ENCODE peak calls at places on chromosome 18, in six cellular contexts. One of them, this sample, is unnamed.

GRCh38 chr18:79278896-79279295 is 116.8 kb upstream of the NFATC1 start:
- DNase-seq in A549: no peak
- DNase-seq in GM13977: no peak
- DNase-seq in left ventricle myocardium inferior: no peak
- DNase-seq in fibroblast of mammary gland: no peak
- DNase-seq in glutamatergic neuron: no peak
- DNase-seq in this sample: no peak

GRCh38 chr18:63319383-63320040 is at the start of gene BCL2:
- DNase-seq in glutamatergic neuron: peak
- DNase-seq in fibroblast of mammary gland: peak
- DNase-seq in left ventricle myocardium inferior: peak
- DNase-seq in GM13977: no peak
- DNase-seq in A549: peak
- DNase-seq in this sample: peak

GRCh38 chr18:77811510-77811909 is 561.9 kb downstream of the GALR1 start:
- DNase-seq in GM13977: no peak
- DNase-seq in A549: no peak
- DNase-seq in left ventricle myocardium inferior: no peak
- DNase-seq in fibroblast of mammary gland: peak
- DNase-seq in glutamatergic neuron: no peak
- DNase-seq in this sample: no peak

GRCh38 chr18:27922780-27923179 is 254.2 kb downstream of the CDH2 start:
- DNase-seq in glutamatergic neuron: no peak
- DNase-seq in A549: no peak
- DNase-seq in fibroblast of mammary gland: no peak
- DNase-seq in GM13977: no peak
- DNase-seq in left ventricle myocardium inferior: no peak
- DNase-seq in this sample: no peak

GRCh38 chr18:57175550-57175949 is 28.7 kb downstream of the BOD1L2 start:
- DNase-seq in fibroblast of mammary gland: peak
- DNase-seq in left ventricle myocardium inferior: no peak
- DNase-seq in GM13977: no peak
- DNase-seq in A549: no peak
- DNase-seq in glutamatergic neuron: no peak
- DNase-seq in this sample: no peak

GRCh38 chr18:57429607-57430165 is 5.5 kb upstream of the ONECUT2 start:
- DNase-seq in GM13977: peak
- DNase-seq in A549: no peak
- DNase-seq in left ventricle myocardium inferior: no peak
- DNase-seq in glutamatergic neuron: no peak
- DNase-seq in fibroblast of mammary gland: no peak
- DNase-seq in this sample: peak

GRCh38 chr18:25062720-25063119 is 289.2 kb downstream of the ZNF521 start:
- DNase-seq in fibroblast of mammary gland: no peak
- DNase-seq in glutamatergic neuron: no peak
- DNase-seq in GM13977: no peak
- DNase-seq in left ventricle myocardium inferior: no peak
- DNase-seq in A549: no peak
- DNase-seq in this sample: no peak

GRCh38 chr18:62996552-62996951 is 281.2 kb downstream of the PHLPP1 start:
- DNase-seq in GM13977: no peak
- DNase-seq in glutamatergic neuron: no peak
- DNase-seq in left ventricle myocardium inferior: no peak
- DNase-seq in fibroblast of mammary gland: no peak
- DNase-seq in A549: no peak
- DNase-seq in this sample: no peak

GRCh38 chr18:31557446-31557845 is 34.2 kb upstream of the TTR start:
- DNase-seq in A549: no peak
- DNase-seq in left ventricle myocardium inferior: no peak
- DNase-seq in fibroblast of mammary gland: no peak
- DNase-seq in GM13977: no peak
- DNase-seq in glutamatergic neuron: no peak
- DNase-seq in this sample: no peak

GRCh38 chr18:9058426-9058825 is 44.1 kb upstream of the NDUFV2 start:
- DNase-seq in A549: no peak
- DNase-seq in fibroblast of mammary gland: no peak
- DNase-seq in GM13977: no peak
- DNase-seq in left ventricle myocardium inferior: no peak
- DNase-seq in glutamatergic neuron: no peak
- DNase-seq in this sample: no peak

GRCh38 chr18:28875059-28875458 is 698.1 kb upstream of the CDH2 start:
- DNase-seq in fibroblast of mammary gland: no peak
- DNase-seq in A549: no peak
- DNase-seq in GM13977: no peak
- DNase-seq in glutamatergic neuron: no peak
- DNase-seq in left ventricle myocardium inferior: no peak
- DNase-seq in this sample: no peak

GRCh38 chr18:45998244-45998643 is 31.1 kb upstream of the EPG5 start:
- DNase-seq in A549: no peak
- DNase-seq in GM13977: peak
- DNase-seq in fibroblast of mammary gland: no peak
- DNase-seq in left ventricle myocardium inferior: no peak
- DNase-seq in glutamatergic neuron: no peak
- DNase-seq in this sample: peak

GRCh38 chr18:46001074-46001473 is 33.9 kb upstream of the EPG5 start:
- DNase-seq in fibroblast of mammary gland: no peak
- DNase-seq in GM13977: no peak
- DNase-seq in left ventricle myocardium inferior: no peak
- DNase-seq in glutamatergic neuron: no peak
- DNase-seq in A549: no peak
- DNase-seq in this sample: no peak

GRCh38 chr18:46001892-46002291 is 34.8 kb upstream of the EPG5 start:
- DNase-seq in glutamatergic neuron: no peak
- DNase-seq in A549: no peak
- DNase-seq in fibroblast of mammary gland: no peak
- DNase-seq in GM13977: no peak
- DNase-seq in left ventricle myocardium inferior: no peak
- DNase-seq in this sample: no peak

GRCh38 chr18:45993441-45993840 is 26.3 kb upstream of the EPG5 start:
- DNase-seq in fibroblast of mammary gland: peak
- DNase-seq in A549: no peak
- DNase-seq in left ventricle myocardium inferior: no peak
- DNase-seq in GM13977: no peak
- DNase-seq in glutamatergic neuron: no peak
- DNase-seq in this sample: no peak

DNA sequence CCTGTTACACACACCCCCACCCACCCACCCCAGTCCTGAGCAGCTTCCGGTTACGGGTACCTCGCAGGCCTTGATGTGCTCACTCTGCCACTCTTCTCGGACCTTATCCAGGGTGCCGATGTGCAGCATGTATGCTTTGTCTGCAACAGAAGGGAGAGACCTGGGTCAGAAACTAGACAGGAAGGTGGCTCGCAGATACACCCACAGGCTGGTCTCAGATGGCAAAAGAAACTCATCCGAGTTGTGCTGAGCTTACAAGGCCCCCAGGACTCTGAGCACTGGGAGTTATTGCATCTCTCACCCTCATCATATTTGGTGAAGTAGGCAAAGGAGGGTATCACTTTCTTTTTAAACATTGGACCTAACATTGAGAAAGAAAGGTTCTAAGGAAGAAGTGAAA is 30.6 kb upstream of the EPG5 start:
- DNase-seq in A549: no peak
- DNase-seq in glutamatergic neuron: no peak
- DNase-seq in fibroblast of mammary gland: no peak
- DNase-seq in GM13977: peak
- DNase-seq in left ventricle myocardium inferior: no peak
- DNase-seq in this sample: peak
- TF ChIP-seq CTCF in A549: no peak
- TF ChIP-seq CTCF in glutamatergic neuron: no peak
- TF ChIP-seq CTCF in fibroblast of mammary gland: no peak
- TF ChIP-seq CTCF in GM13977: no peak
- TF ChIP-seq CTCF in left ventricle myocardium inferior: no peak
- TF ChIP-seq CTCF in this sample: no peak

GRCh38 chr18:50313031-50313607 is 25.6 kb upstream of the CXXC1 start:
- DNase-seq in A549: no peak
- DNase-seq in glutamatergic neuron: no peak
- DNase-seq in GM13977: no peak
- DNase-seq in fibroblast of mammary gland: peak
- DNase-seq in left ventricle myocardium inferior: no peak
- DNase-seq in this sample: no peak
- TF ChIP-seq CTCF in A549: no peak
- TF ChIP-seq CTCF in glutamatergic neuron: no peak
- TF ChIP-seq CTCF in GM13977: no peak
- TF ChIP-seq CTCF in fibroblast of mammary gland: no peak
- TF ChIP-seq CTCF in left ventricle myocardium inferior: no peak
- TF ChIP-seq CTCF in this sample: no peak

GRCh38 chr18:76805221-76805620 is 17.1 kb upstream of the ZNF236 start:
- DNase-seq in left ventricle myocardium inferior: no peak
- DNase-seq in fibroblast of mammary gland: peak
- DNase-seq in glutamatergic neuron: no peak
- DNase-seq in A549: no peak
- DNase-seq in GM13977: no peak
- DNase-seq in this sample: no peak
- TF ChIP-seq CTCF in left ventricle myocardium inferior: no peak
- TF ChIP-seq CTCF in fibroblast of mammary gland: peak
- TF ChIP-seq CTCF in glutamatergic neuron: no peak
- TF ChIP-seq CTCF in A549: no peak
- TF ChIP-seq CTCF in GM13977: no peak
- TF ChIP-seq CTCF in this sample: no peak

GRCh38 chr18:37282386-37283037 is 283.1 kb downstream of the CELF4 start:
- DNase-seq in left ventricle myocardium inferior: no peak
- DNase-seq in glutamatergic neuron: no peak
- DNase-seq in GM13977: no peak
- DNase-seq in A549: peak
- DNase-seq in fibroblast of mammary gland: no peak
- DNase-seq in this sample: no peak
- TF ChIP-seq CTCF in left ventricle myocardium inferior: peak
- TF ChIP-seq CTCF in glutamatergic neuron: no peak
- TF ChIP-seq CTCF in GM13977: peak
- TF ChIP-seq CTCF in A549: peak
- TF ChIP-seq CTCF in fibroblast of mammary gland: peak
- TF ChIP-seq CTCF in this sample: peak

GRCh38 chr18:21242141-21243040 is at the start of gene GREB1L:
- DNase-seq in left ventricle myocardium inferior: peak
- DNase-seq in A549: peak
- DNase-seq in glutamatergic neuron: peak
- DNase-seq in GM13977: peak
- DNase-seq in fibroblast of mammary gland: peak
- DNase-seq in this sample: peak
- TF ChIP-seq CTCF in left ventricle myocardium inferior: peak
- TF ChIP-seq CTCF in A549: peak
- TF ChIP-seq CTCF in glutamatergic neuron: peak
- TF ChIP-seq CTCF in GM13977: no peak
- TF ChIP-seq CTCF in fibroblast of mammary gland: peak
- TF ChIP-seq CTCF in this sample: peak